ENCODE peak calls at places on chromosomes 11 and 22, in seven cellular contexts. D is NCI-H2081; G is mesenteric fat pad; O is activated gamma-delta T cell treated with Interleukin-2 at 50 U/mL for 16 hours; Y is stimulated activated naive CD8-positive, alpha-beta T cell treated with anti-CD3 and anti-CD28 coated beads, Interleukin-15, amount 100 ng/mL, for 72 hours; V is endothelial cell of umbilical vein; Q is heart right ventricle. F is an unnamed sample.

GRCh38 chr22:29359469-29359868 is 28.9 kb downstream of the AP1B1 start:
- DNase-seq in D (no peak), G (no peak), O (no peak), Y (no peak), V (peak), Q (peak), F (no peak)

GRCh38 chr11:125263268-125263790 is 98.8 kb downstream of the PKNOX2 start:
- DNase-seq in D (no peak), G (no peak), O (no peak), Y (no peak), V (peak), Q (peak), F (no peak)

GRCh38 chr11:59822989-59823566 is 12.5 kb upstream of the MRPL16 start:
- DNase-seq in D (peak), G (no peak), O (peak), Y (peak), V (peak), Q (no peak), F (peak)

GRCh38 chr22:44329179-44329796 is 16.5 kb upstream of the SHISAL1 start:
- DNase-seq in D (no peak), G (no peak), O (no peak), Y (peak), V (no peak), Q (no peak), F (peak)

GRCh38 chr11:46039990-46040389 is 81.3 kb downstream of the PHF21A start:
- DNase-seq in D (no peak), G (no peak), O (no peak), Y (no peak), V (no peak), Q (no peak), F (no peak)

GRCh38 chr22:34878996-34879395 is 187.0 kb upstream of the ISX start:
- DNase-seq in D (no peak), G (no peak), O (no peak), Y (no peak), V (no peak), Q (no peak), F (no peak)

GRCh38 chr22:50252081-50253045 is 1.3 kb upstream of the HDAC10 start:
- DNase-seq in D (peak), G (no peak), O (peak), Y (peak), V (peak), Q (peak), F (peak)

GRCh38 chr11:77710358-77710757 is 72.8 kb upstream of the CLNS1A start:
- DNase-seq in D (no peak), G (no peak), O (no peak), Y (no peak), V (peak), Q (no peak), F (no peak)

GRCh38 chr22:40040927-40041326 is 46.2 kb downstream of the FAM83F start:
- DNase-seq in D (no peak), G (peak), O (no peak), Y (no peak), V (peak), Q (peak), F (no peak)

F was measured in stimulated activated naive B cell treated with anti-CD40 and anti-IgM and Interleukin-4, amounts not matched to agents 10 μg/mL and 1 μg/mL and 100 μg/mL, for 72 hours.